ENCODE peak calls at places on chromosome 3, in seven cellular contexts. One of them, this sample, is unnamed.

GRCh38 chr3:44762170-44762677 is 630 bp downstream of the KIF15 start:
- DNase-seq in fibroblast of the aortic adventitia: peak
- DNase-seq in fibroblast of lung: no peak
- DNase-seq in heart left ventricle: no peak
- DNase-seq in thoracic aorta: no peak
- DNase-seq in neural progenitor cell: no peak
- DNase-seq in uterus: no peak
- DNase-seq in this sample: no peak

GRCh38 chr3:45981321-45982038 is 14.1 kb downstream of the FYCO1 start:
- DNase-seq in fibroblast of the aortic adventitia: peak
- DNase-seq in fibroblast of lung: peak
- DNase-seq in heart left ventricle: no peak
- DNase-seq in thoracic aorta: no peak
- DNase-seq in neural progenitor cell: no peak
- DNase-seq in uterus: no peak
- DNase-seq in this sample: no peak

GRCh38 chr3:16174389-16174788 is at the start of gene GALNT15:
- DNase-seq in fibroblast of the aortic adventitia: peak
- DNase-seq in fibroblast of lung: peak
- DNase-seq in heart left ventricle: peak
- DNase-seq in thoracic aorta: peak
- DNase-seq in neural progenitor cell: peak
- DNase-seq in uterus: peak
- DNase-seq in this sample: peak

GRCh38 chr3:178847170-178847569 is 224.4 kb downstream of the ZMAT3 start:
- DNase-seq in fibroblast of the aortic adventitia: no peak
- DNase-seq in fibroblast of lung: peak
- DNase-seq in heart left ventricle: no peak
- DNase-seq in thoracic aorta: no peak
- DNase-seq in neural progenitor cell: no peak
- DNase-seq in uterus: no peak
- DNase-seq in this sample: peak

GRCh38 chr3:29178809-29179793 is 101.8 kb upstream of the RBMS3 start:
- DNase-seq in fibroblast of the aortic adventitia: no peak
- DNase-seq in fibroblast of lung: peak
- DNase-seq in heart left ventricle: no peak
- DNase-seq in thoracic aorta: no peak
- DNase-seq in neural progenitor cell: no peak
- DNase-seq in uterus: no peak
- DNase-seq in this sample: peak

GRCh38 chr3:56802411-56802745 is 629 bp upstream of the ARHGEF3 start:
- DNase-seq in fibroblast of the aortic adventitia: no peak
- DNase-seq in fibroblast of lung: no peak
- DNase-seq in heart left ventricle: no peak
- DNase-seq in thoracic aorta: no peak
- DNase-seq in neural progenitor cell: no peak
- DNase-seq in uterus: no peak
- DNase-seq in this sample: no peak

GRCh38 chr3:150930839-150931238 is 25.6 kb upstream of the MINDY4B start:
- DNase-seq in fibroblast of the aortic adventitia: no peak
- DNase-seq in fibroblast of lung: no peak
- DNase-seq in heart left ventricle: no peak
- DNase-seq in thoracic aorta: no peak
- DNase-seq in neural progenitor cell: no peak
- DNase-seq in uterus: no peak
- DNase-seq in this sample: no peak

GRCh38 chr3:27960133-27960532 is 238.0 kb upstream of the EOMES start:
- DNase-seq in fibroblast of the aortic adventitia: peak
- DNase-seq in fibroblast of lung: peak
- DNase-seq in heart left ventricle: no peak
- DNase-seq in thoracic aorta: no peak
- DNase-seq in neural progenitor cell: no peak
- DNase-seq in uterus: no peak
- DNase-seq in this sample: peak

GRCh38 chr3:50671331-50671730 is 3.4 kb upstream of the DOCK3 start:
- DNase-seq in fibroblast of the aortic adventitia: peak
- DNase-seq in fibroblast of lung: peak
- DNase-seq in heart left ventricle: no peak
- DNase-seq in thoracic aorta: no peak
- DNase-seq in neural progenitor cell: no peak
- DNase-seq in uterus: no peak
- DNase-seq in this sample: peak

GRCh38 chr3:130896101-130896500 is 2.2 kb downstream of the ATP2C1 start:
- DNase-seq in fibroblast of the aortic adventitia: no peak
- DNase-seq in fibroblast of lung: peak
- DNase-seq in heart left ventricle: no peak
- DNase-seq in thoracic aorta: no peak
- DNase-seq in neural progenitor cell: no peak
- DNase-seq in uterus: no peak
- DNase-seq in this sample: no peak

GRCh38 chr3:32440481-32441350 is 49.1 kb downstream of the CMTM7 start:
- DNase-seq in fibroblast of the aortic adventitia: no peak
- DNase-seq in fibroblast of lung: peak
- DNase-seq in heart left ventricle: no peak
- DNase-seq in thoracic aorta: no peak
- DNase-seq in neural progenitor cell: no peak
- DNase-seq in uterus: no peak
- DNase-seq in this sample: no peak

GRCh38 chr3:61451841-61452240 is 109.5 kb upstream of the PTPRG start:
- DNase-seq in fibroblast of the aortic adventitia: no peak
- DNase-seq in fibroblast of lung: peak
- DNase-seq in heart left ventricle: no peak
- DNase-seq in thoracic aorta: no peak
- DNase-seq in neural progenitor cell: no peak
- DNase-seq in uterus: no peak
- DNase-seq in this sample: no peak

GRCh38 chr3:196740476-196741400 is 1.1 kb downstream of the PAK2 start:
- DNase-seq in fibroblast of the aortic adventitia: peak
- DNase-seq in fibroblast of lung: peak
- DNase-seq in heart left ventricle: peak
- DNase-seq in thoracic aorta: no peak
- DNase-seq in neural progenitor cell: peak
- DNase-seq in uterus: peak
- DNase-seq in this sample: peak

GRCh38 chr3:8420613-8421012 is 81.0 kb upstream of the LMCD1 start:
- DNase-seq in fibroblast of the aortic adventitia: no peak
- DNase-seq in fibroblast of lung: peak
- DNase-seq in heart left ventricle: no peak
- DNase-seq in thoracic aorta: no peak
- DNase-seq in neural progenitor cell: no peak
- DNase-seq in uterus: no peak
- DNase-seq in this sample: no peak

GRCh38 chr3:192904632-192905289 is 12.9 kb downstream of the MB21D2 start:
- DNase-seq in fibroblast of the aortic adventitia: no peak
- DNase-seq in fibroblast of lung: peak
- DNase-seq in heart left ventricle: no peak
- DNase-seq in thoracic aorta: no peak
- DNase-seq in neural progenitor cell: no peak
- DNase-seq in uterus: no peak
- DNase-seq in this sample: peak

GRCh38 chr3:128343287-128344045 is 123.2 kb downstream of the DNAJB8 start:
- DNase-seq in fibroblast of the aortic adventitia: peak
- DNase-seq in fibroblast of lung: peak
- DNase-seq in heart left ventricle: no peak
- DNase-seq in thoracic aorta: no peak
- DNase-seq in neural progenitor cell: no peak
- DNase-seq in uterus: no peak
- DNase-seq in this sample: peak

GRCh38 chr3:88610820-88611219 is 461.1 kb downstream of the C3orf38 start:
- DNase-seq in fibroblast of the aortic adventitia: no peak
- DNase-seq in fibroblast of lung: no peak
- DNase-seq in heart left ventricle: no peak
- DNase-seq in thoracic aorta: no peak
- DNase-seq in neural progenitor cell: no peak
- DNase-seq in uterus: no peak
- DNase-seq in this sample: no peak

GRCh38 chr3:128988286-128988685 is 5.6 kb downstream of the CFAP92 start:
- DNase-seq in fibroblast of the aortic adventitia: no peak
- DNase-seq in fibroblast of lung: no peak
- DNase-seq in heart left ventricle: no peak
- DNase-seq in thoracic aorta: no peak
- DNase-seq in neural progenitor cell: no peak
- DNase-seq in uterus: no peak
- DNase-seq in this sample: no peak

GRCh38 chr3:100257601-100258000 is 3.2 kb upstream of the TBC1D23 start:
- DNase-seq in fibroblast of the aortic adventitia: peak
- DNase-seq in fibroblast of lung: peak
- DNase-seq in heart left ventricle: no peak
- DNase-seq in thoracic aorta: no peak
- DNase-seq in neural progenitor cell: no peak
- DNase-seq in uterus: no peak
- DNase-seq in this sample: peak

GRCh38 chr3:100261481-100261903 is 700 bp downstream of the TBC1D23 start:
- DNase-seq in fibroblast of the aortic adventitia: peak
- DNase-seq in fibroblast of lung: no peak
- DNase-seq in heart left ventricle: no peak
- DNase-seq in thoracic aorta: no peak
- DNase-seq in neural progenitor cell: no peak
- DNase-seq in uterus: no peak
- DNase-seq in this sample: no peak

GRCh38 chr3:100263583-100263982 is 2.8 kb downstream of the TBC1D23 start:
- DNase-seq in fibroblast of the aortic adventitia: no peak
- DNase-seq in fibroblast of lung: no peak
- DNase-seq in heart left ventricle: no peak
- DNase-seq in thoracic aorta: no peak
- DNase-seq in neural progenitor cell: no peak
- DNase-seq in uterus: no peak
- DNase-seq in this sample: no peak

GRCh38 chr3:100260081-100260684 is 609 bp upstream of the TBC1D23 start:
- DNase-seq in fibroblast of the aortic adventitia: peak
- DNase-seq in fibroblast of lung: peak
- DNase-seq in heart left ventricle: peak
- DNase-seq in thoracic aorta: no peak
- DNase-seq in neural progenitor cell: peak
- DNase-seq in uterus: peak
- DNase-seq in this sample: peak

DNA sequence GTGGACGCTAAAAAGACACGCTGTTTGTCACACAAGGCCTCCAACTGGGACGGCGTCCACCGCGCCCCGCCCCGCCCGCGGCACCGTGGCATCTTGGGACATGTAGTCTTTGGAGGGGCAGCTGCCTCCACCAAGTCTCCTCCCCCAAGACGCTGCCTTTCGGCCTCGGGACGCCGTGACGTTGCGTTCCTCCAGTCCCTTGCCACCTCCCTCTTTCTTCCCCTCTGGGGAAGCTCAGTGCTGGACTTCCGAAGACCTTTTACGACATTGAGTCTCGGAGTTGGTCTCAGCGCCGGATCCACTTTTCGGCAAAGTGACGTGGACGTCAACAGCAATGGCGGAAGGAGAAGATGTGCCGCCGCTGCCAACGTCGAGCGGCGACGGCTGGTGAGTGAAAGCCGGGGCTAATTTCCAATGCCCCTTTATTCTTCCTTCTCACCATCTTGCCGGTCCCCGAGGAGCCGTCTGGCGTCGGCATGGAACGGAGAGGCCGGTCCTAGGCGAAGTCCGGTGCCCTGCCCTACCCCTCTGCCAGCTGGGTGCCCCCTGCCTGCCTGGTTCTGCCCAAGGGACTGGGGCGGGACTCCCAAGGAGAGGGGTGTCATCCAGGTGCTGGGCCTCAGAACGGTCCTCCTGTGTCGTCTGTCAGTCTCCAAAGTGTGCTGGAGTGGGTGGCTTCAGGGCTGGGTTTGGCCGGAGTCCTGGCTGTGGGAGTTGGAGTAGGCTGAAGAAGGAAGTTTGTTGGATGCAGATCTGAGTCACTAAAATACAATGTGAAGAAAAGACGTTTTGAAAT is at the start of gene TBC1D23:
- DNase-seq in fibroblast of the aortic adventitia: peak
- DNase-seq in fibroblast of lung: peak
- DNase-seq in heart left ventricle: peak
- DNase-seq in thoracic aorta: peak
- DNase-seq in neural progenitor cell: peak
- DNase-seq in uterus: peak
- DNase-seq in this sample: peak
- TF ChIP-seq CTCF in fibroblast of the aortic adventitia: peak
- TF ChIP-seq CTCF in fibroblast of lung: no peak
- TF ChIP-seq CTCF in heart left ventricle: no peak
- TF ChIP-seq CTCF in thoracic aorta: no peak
- TF ChIP-seq CTCF in neural progenitor cell: no peak
- TF ChIP-seq CTCF in uterus: no peak
- TF ChIP-seq CTCF in this sample: no peak

DNA sequence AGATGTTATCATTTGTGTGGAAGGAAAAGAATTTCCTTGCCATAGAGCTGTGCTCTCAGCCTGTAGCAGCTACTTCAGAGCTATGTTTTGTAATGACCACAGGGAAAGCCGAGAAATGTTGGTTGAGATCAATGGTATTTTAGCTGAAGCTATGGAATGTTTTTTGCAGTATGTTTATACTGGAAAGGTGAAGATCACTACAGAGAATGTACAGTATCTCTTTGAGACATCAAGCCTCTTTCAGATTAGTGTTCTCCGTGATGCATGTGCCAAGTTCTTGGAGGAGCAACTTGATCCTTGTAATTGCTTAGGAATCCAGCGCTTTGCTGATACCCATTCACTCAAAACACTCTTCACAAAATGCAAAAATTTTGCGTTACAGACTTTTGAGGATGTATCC is 15.1 kb downstream of the KLHL24 start:
- DNase-seq in fibroblast of the aortic adventitia: no peak
- DNase-seq in fibroblast of lung: peak
- DNase-seq in heart left ventricle: no peak
- DNase-seq in thoracic aorta: no peak
- DNase-seq in neural progenitor cell: no peak
- DNase-seq in uterus: no peak
- DNase-seq in this sample: no peak
- H3K4me3 ChIP-seq in fibroblast of the aortic adventitia: no peak
- H3K4me3 ChIP-seq in fibroblast of lung: no peak
- H3K4me3 ChIP-seq in heart left ventricle: no peak
- H3K4me3 ChIP-seq in thoracic aorta: no peak
- H3K4me3 ChIP-seq in neural progenitor cell: no peak
- H3K4me3 ChIP-seq in uterus: no peak
- H3K4me3 ChIP-seq in this sample: no peak

GRCh38 chr3:67384790-67385397 is 269.5 kb downstream of the SUCLG2 start:
- DNase-seq in fibroblast of the aortic adventitia: peak
- DNase-seq in fibroblast of lung: peak
- DNase-seq in heart left ventricle: no peak
- DNase-seq in thoracic aorta: no peak
- DNase-seq in neural progenitor cell: peak
- DNase-seq in uterus: no peak
- DNase-seq in this sample: peak
- TF ChIP-seq CTCF in fibroblast of the aortic adventitia: peak
- TF ChIP-seq CTCF in fibroblast of lung: peak
- TF ChIP-seq CTCF in heart left ventricle: peak
- TF ChIP-seq CTCF in thoracic aorta: peak
- TF ChIP-seq CTCF in neural progenitor cell: peak
- TF ChIP-seq CTCF in uterus: no peak
- TF ChIP-seq CTCF in this sample: peak

DNA sequence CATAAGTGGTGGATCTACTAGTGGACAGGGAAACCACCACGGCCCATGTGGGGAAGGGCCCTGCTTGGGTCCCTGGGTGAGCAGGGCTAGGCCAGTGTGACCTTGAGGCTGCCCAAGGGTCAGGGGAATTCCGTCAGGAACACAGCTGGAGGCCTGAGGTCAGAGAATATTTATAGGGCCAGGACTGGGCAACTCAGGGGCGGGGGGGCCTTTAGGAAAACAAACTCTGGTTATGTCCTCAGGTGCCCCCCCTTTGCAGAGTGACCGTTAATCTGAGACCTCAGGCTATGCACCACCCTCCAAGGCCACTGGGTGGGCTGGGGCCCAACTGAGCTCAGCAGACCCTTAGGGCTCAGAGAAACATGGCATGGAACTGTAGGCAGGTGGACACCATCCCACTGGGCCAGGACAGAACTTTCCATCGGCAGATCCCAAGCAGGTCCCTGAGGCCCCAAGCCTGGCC is 2.5 kb downstream of the TWF2 start:
- DNase-seq in fibroblast of the aortic adventitia: no peak
- DNase-seq in fibroblast of lung: no peak
- DNase-seq in heart left ventricle: peak
- DNase-seq in thoracic aorta: no peak
- DNase-seq in neural progenitor cell: no peak
- DNase-seq in uterus: no peak
- DNase-seq in this sample: no peak
- H3K4me3 ChIP-seq in fibroblast of the aortic adventitia: peak
- H3K4me3 ChIP-seq in fibroblast of lung: no peak
- H3K4me3 ChIP-seq in heart left ventricle: no peak
- H3K4me3 ChIP-seq in thoracic aorta: no peak
- H3K4me3 ChIP-seq in neural progenitor cell: no peak
- H3K4me3 ChIP-seq in uterus: no peak
- H3K4me3 ChIP-seq in this sample: no peak

This sample was measured in astrocyte of the spinal cord.